ENCODE peak calls at places on chromosomes 7 and 10, in eight cellular contexts. N is suprapubic skin, O is spleen, M is endothelial cell of umbilical vein, S is heart left ventricle, B is thoracic aorta, V is aorta, Z is body of pancreas. L is an unnamed sample.
A peak's percentile ranks its signal among the peaks of the same experiment; 100 is the strongest.

GRCh38 chr10:47359626-47360418 is 11.7 kb downstream of the RBP3 start:
- DNase-seq in N (peak; percentile 44), O (peak; percentile 55), M (no peak), S (no peak), B (no peak), V (peak; percentile 26), Z (no peak), L (no peak)

GRCh38 chr7:105149827-105150226 is 135.8 kb downstream of the KMT2E start:
- DNase-seq in N (no peak), O (no peak), M (peak; percentile 77), S (no peak), B (no peak), V (no peak), Z (no peak), L (no peak)

GRCh38 chr7:82859106-82859850 is 303.4 kb downstream of the PCLO start:
- DNase-seq in N (no peak), O (no peak), M (peak; percentile 65), S (no peak), B (no peak), V (no peak), Z (no peak), L (no peak)

GRCh38 chr10:81696609-81697388 is 178.2 kb upstream of the NRG3 start:
- DNase-seq in N (no peak), O (peak; percentile 54), M (no peak), S (no peak), B (no peak), V (no peak), Z (no peak), L (no peak)

GRCh38 chr10:87058171-87058570 is 36.5 kb downstream of the GLUD1 start:
- DNase-seq in N (no peak), O (no peak), M (peak; percentile 53), S (no peak), B (no peak), V (no peak), Z (no peak), L (no peak)

GRCh38 chr10:117596666-117597065 is 54.1 kb downstream of the EMX2 start:
- DNase-seq in N (no peak), O (no peak), M (no peak), S (no peak), B (no peak), V (no peak), Z (no peak), L (no peak)

GRCh38 chr7:90749774-90750173 is 153.7 kb downstream of the CDK14 start:
- DNase-seq in N (no peak), O (no peak), M (peak; percentile 36), S (no peak), B (no peak), V (no peak), Z (no peak), L (no peak)

GRCh38 chr7:2248984-2249694 is 7.1 kb downstream of the NUDT1 start:
- DNase-seq in N (no peak), O (peak; percentile 83), M (peak; percentile 82), S (peak; percentile 72), B (no peak), V (peak; percentile 88), Z (peak; percentile 35), L (peak; percentile 89)

GRCh38 chr7:8724080-8724718 is 290.8 kb downstream of the NXPH1 start:
- DNase-seq in N (no peak), O (no peak), M (no peak), S (no peak), B (no peak), V (no peak), Z (peak; percentile 75), L (no peak)

GRCh38 chr10:107103174-107104025 is 61.1 kb downstream of the SORCS1 start:
- DNase-seq in N (no peak), O (no peak), M (no peak), S (no peak), B (no peak), V (no peak), Z (no peak), L (no peak)

GRCh38 chr10:74113546-74113945 is 37.1 kb downstream of the AP3M1 start:
- DNase-seq in N (no peak), O (no peak), M (no peak), S (no peak), B (no peak), V (no peak), Z (peak; percentile 19), L (no peak)

GRCh38 chr7:44979481-44980392 is 922 bp upstream of the MYO1G start:
- DNase-seq in N (peak; percentile 53), O (peak; percentile 83), M (no peak), S (no peak), B (no peak), V (peak; percentile 46), Z (no peak), L (no peak)

GRCh38 chr10:114684822-114685209 is 26.7 kb upstream of the ABLIM1 start:
- DNase-seq in N (no peak), O (no peak), M (peak; percentile 92), S (no peak), B (no peak), V (no peak), Z (peak; percentile 67), L (peak; percentile 39)

GRCh38 chr7:73451780-73452398 is 18.3 kb downstream of the FZD9 start:
- DNase-seq in N (no peak), O (no peak), M (peak; percentile 68), S (no peak), B (no peak), V (no peak), Z (peak; percentile 45), L (peak; percentile 42)

DNA sequence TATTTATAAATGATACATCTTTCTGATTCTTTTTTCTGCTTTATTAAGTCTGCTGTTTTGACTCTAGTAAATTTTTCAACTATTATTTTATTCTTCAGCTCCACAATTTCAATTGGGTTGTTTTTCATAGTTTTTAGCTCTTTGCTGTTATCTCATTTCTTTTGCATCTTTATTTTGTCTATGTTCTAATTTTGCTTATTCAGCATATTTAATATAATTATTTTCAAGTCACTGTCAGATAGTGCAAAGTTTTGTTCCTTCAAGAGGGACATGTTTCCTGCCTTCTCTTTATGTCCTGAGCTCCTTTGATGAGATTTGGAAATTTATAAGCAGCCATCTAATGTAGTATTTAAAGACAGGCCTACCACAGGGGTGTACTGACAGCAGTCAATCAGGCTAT is 131.5 kb upstream of the ZNF722 start:
- DNase-seq in N (no peak), O (no peak), M (no peak), S (no peak), B (no peak), V (no peak), Z (no peak), L (no peak)
- H3K9me3 ChIP-seq in N (peaks cover 25% of the 10 kb centered on the region), O (peaks cover 99% of the 10 kb centered on the region), M (peaks cover 10% of the 10 kb centered on the region), S (peaks cover 36% of the 10 kb centered on the region), B (peaks cover 14% of the 10 kb centered on the region), V (peaks cover 8% of the 10 kb centered on the region), Z (no peaks in the 10 kb centered on the region), L (peaks cover 22% of the 10 kb centered on the region)

GRCh38 chr7:157684157-157684595 is 347.4 kb downstream of the DNAJB6 start:
- DNase-seq in N (no peak), O (no peak), M (no peak), S (no peak), B (no peak), V (no peak), Z (no peak), L (no peak)
- H3K9me3 ChIP-seq in N (no peaks in the 10 kb centered on the region), O (no peaks in the 10 kb centered on the region), M (no peaks in the 10 kb centered on the region), S (no peaks in the 10 kb centered on the region), B (no peaks in the 10 kb centered on the region), V (no peaks in the 10 kb centered on the region), Z (no peaks in the 10 kb centered on the region), L (no peaks in the 10 kb centered on the region)

GRCh38 chr10:130557181-130557580 is 421.0 kb downstream of the GLRX3 start:
- DNase-seq in N (no peak), O (no peak), M (no peak), S (no peak), B (no peak), V (no peak), Z (no peak), L (no peak)
- H3K9me3 ChIP-seq in N (no peaks in the 10 kb centered on the region), O (no peaks in the 10 kb centered on the region), M (peaks cover 3% of the 10 kb centered on the region), S (no peaks in the 10 kb centered on the region), B (no peaks in the 10 kb centered on the region), V (no peaks in the 10 kb centered on the region), Z (no peaks in the 10 kb centered on the region), L (peaks cover 86% of the 10 kb centered on the region)

DNA sequence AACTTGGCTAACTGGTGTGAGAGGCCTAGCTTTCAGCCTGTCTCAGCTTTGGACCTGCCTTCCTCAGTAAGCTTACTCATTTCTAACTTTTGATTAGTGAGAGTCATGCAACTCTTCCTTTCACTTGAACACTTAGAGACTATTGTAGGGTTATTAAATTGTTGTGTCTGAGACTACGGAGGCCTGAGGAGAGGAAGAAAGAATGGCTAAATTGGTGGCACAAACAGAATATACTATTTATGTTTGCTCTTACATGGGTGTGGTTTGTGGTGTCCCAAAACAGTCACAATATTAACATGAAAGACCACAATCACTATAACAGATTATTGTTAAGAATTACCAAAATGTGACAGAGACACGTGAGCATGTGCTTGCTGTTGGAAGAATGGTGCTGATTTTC is 82.1 kb downstream of the TRIM24 start:
- DNase-seq in N (no peak), O (no peak), M (no peak), S (no peak), B (no peak), V (no peak), Z (no peak), L (no peak)
- H3K9me3 ChIP-seq in N (no peaks in the 10 kb centered on the region), O (no peaks in the 10 kb centered on the region), M (no peaks in the 10 kb centered on the region), S (no peaks in the 10 kb centered on the region), B (no peaks in the 10 kb centered on the region), V (no peaks in the 10 kb centered on the region), Z (no peaks in the 10 kb centered on the region), L (no peaks in the 10 kb centered on the region)

GRCh38 chr7:9889557-9889956 is 1084.1 kb upstream of the PHF14 start:
- DNase-seq in N (no peak), O (peak; percentile 9), M (no peak), S (no peak), B (no peak), V (no peak), Z (no peak), L (no peak)
- H3K9me3 ChIP-seq in N (peaks cover 7% of the 10 kb centered on the region), O (peaks cover 20% of the 10 kb centered on the region), M (peaks cover 2% of the 10 kb centered on the region), S (no peaks in the 10 kb centered on the region), B (no peaks in the 10 kb centered on the region), V (peaks cover 1% of the 10 kb centered on the region), Z (no peaks in the 10 kb centered on the region), L (peaks cover 21% of the 10 kb centered on the region)

L was measured in AG04450.